ENCODE peak calls at places on chromosomes 3 and 15, in eight cellular contexts. S is H54; W is stimulated activated CD8-positive, alpha-beta memory T cell treated with anti-CD3 and anti-CD28 coated beads, Interleukin-4, amount 100 ng/mL, for 24 hours; I is nucleus accumbens; G is GM23248; F is LHCN-M2; Z is Kasumi-1; Y is stimulated activated naive CD8-positive, alpha-beta T cell treated with anti-CD3 and anti-CD28 coated beads, Interleukin-15, Interleukin-2, amounts not matched to agents 100 U/mL and 50 U/mL, for 24 hours. J is an unnamed sample.
A peak's percentile ranks its signal among the peaks of the same experiment; 100 is the strongest.

GRCh38 chr3:11665331-11665730 is 21.6 kb upstream of the VGLL4 start:
- DNase-seq in Y (no peak), Z (no peak), F (no peak), S (no peak), I (no peak), G (no peak), W (no peak), J (no peak)

GRCh38 chr3:104989878-104990277 is 376.8 kb upstream of the ALCAM start:
- DNase-seq in W (no peak), I (no peak), F (no peak), S (no peak), Z (no peak), Y (no peak), G (peak; percentile 12), J (peak; percentile 1)

GRCh38 chr3:101066776-101067175 is 73.6 kb upstream of the ABI3BP start:
- DNase-seq in S (no peak), F (peak; percentile 62), Z (no peak), I (no peak), W (no peak), Y (no peak), G (peak; percentile 74), J (peak; percentile 69)

GRCh38 chr3:46660543-46661523 is 32.6 kb downstream of the ALS2CL start:
- DNase-seq in W (no peak), S (no peak), Z (no peak), F (no peak), G (peak; percentile 32), Y (no peak), I (no peak), J (peak; percentile 50)

GRCh38 chr3:195154793-195155535 is 116.0 kb downstream of the XXYLT1 start:
- DNase-seq in S (peak; percentile 88), Y (no peak), F (peak; percentile 76), G (peak; percentile 85), Z (peak; percentile 93), W (no peak), I (no peak), J (peak; percentile 91)

GRCh38 chr3:129036234-129037092 is 24.1 kb upstream of the GP9 start:
- DNase-seq in Y (no peak), I (no peak), Z (no peak), F (no peak), S (no peak), W (no peak), G (no peak), J (no peak)

GRCh38 chr3:188165596-188165995 is 11.6 kb downstream of the LPP start:
- DNase-seq in F (no peak), Y (peak; percentile 22), Z (no peak), G (no peak), W (no peak), I (no peak), S (no peak), J (no peak)

GRCh38 chr15:56464893-56465520 is at the start of gene MNS1:
- DNase-seq in W (peak; percentile 65), S (peak; percentile 65), G (peak; percentile 98), Z (peak; percentile 98), Y (peak; percentile 80), F (peak; percentile 97), I (peak; percentile 57), J (peak; percentile 96)

GRCh38 chr3:107421170-107421792 is 44.0 kb downstream of the CCDC54 start:
- DNase-seq in Z (peak; percentile 84), W (no peak), Y (no peak), I (no peak), S (peak; percentile 20), F (peak; percentile 82), G (peak; percentile 75), J (peak; percentile 75)

GRCh38 chr15:63181658-63182057 is 7.7 kb upstream of the RAB8B start:
- DNase-seq in G (peak; percentile 38), I (no peak), W (no peak), Y (no peak), F (no peak), S (no peak), Z (no peak), J (no peak)

GRCh38 chr3:176951144-176951543 is 246.1 kb downstream of the TBL1XR1 start:
- DNase-seq in Y (no peak), Z (no peak), S (peak; percentile 7), I (no peak), W (no peak), F (peak; percentile 36), G (peak; percentile 26), J (no peak)

GRCh38 chr15:60328852-60329443 is 68.8 kb downstream of the ANXA2 start:
- DNase-seq in F (no peak), Z (peak; percentile 63), Y (peak; percentile 33), S (no peak), G (peak; percentile 63), W (no peak), I (no peak), J (peak; percentile 38)

GRCh38 chr3:127881586-127881985 is 33.4 kb upstream of the KBTBD12 start:
- DNase-seq in Y (no peak), S (no peak), F (no peak), I (no peak), Z (no peak), W (no peak), G (no peak), J (no peak)

GRCh38 chr3:15557511-15557946 is 36.0 kb upstream of the COLQ start:
- DNase-seq in W (peak; percentile 30), G (peak; percentile 85), S (peak; percentile 33), Y (peak; percentile 37), Z (peak; percentile 80), F (peak; percentile 64), I (no peak), J (peak; percentile 77)

GRCh38 chr3:2860626-2861025 is 249.5 kb downstream of the IL5RA start:
- DNase-seq in G (no peak), W (no peak), I (no peak), S (no peak), Y (no peak), Z (no peak), F (no peak), J (no peak)

GRCh38 chr3:71062920-71063767 is 520.4 kb downstream of the FOXP1 start:
- DNase-seq in S (peak; percentile 15), I (no peak), W (no peak), Z (peak; percentile 65), Y (no peak), G (peak; percentile 67), F (peak; percentile 36), J (peak; percentile 53)

GRCh38 chr3:30682434-30683155 is 76.2 kb downstream of the TGFBR2 start:
- DNase-seq in G (peak; percentile 40), F (no peak), W (no peak), S (no peak), I (no peak), Y (peak; percentile 45), Z (peak; percentile 24), J (no peak)

GRCh38 chr15:45796433-45796832 is 161.6 kb downstream of the SQOR start:
- DNase-seq in Z (no peak), Y (no peak), S (no peak), W (no peak), F (no peak), I (no peak), G (no peak), J (no peak)

GRCh38 chr3:115169808-115170207 is 22.7 kb upstream of the ZBTB20 start:
- DNase-seq in I (no peak), W (no peak), Y (no peak), G (peak; percentile 35), S (no peak), Z (peak; percentile 30), F (no peak), J (no peak)

GRCh38 chr3:187773233-187773962 is 28.1 kb upstream of the BCL6 start:
- DNase-seq in Z (no peak), F (no peak), Y (no peak), G (no peak), S (no peak), W (no peak), I (no peak), J (no peak)

GRCh38 chr3:55402886-55403605 is 84.1 kb downstream of the WNT5A start:
- DNase-seq in F (peak; percentile 57), S (no peak), I (no peak), Z (no peak), G (peak; percentile 38), W (no peak), Y (no peak), J (peak; percentile 8)

GRCh38 chr3:106699093-106699492 is 678.1 kb upstream of the CCDC54 start:
- DNase-seq in F (no peak), I (no peak), G (no peak), S (no peak), W (no peak), Y (no peak), Z (no peak), J (no peak)

GRCh38 chr3:36792342-36792741 is 28.0 kb upstream of the DCLK3 start:
- DNase-seq in Y (peak; percentile 18), F (peak; percentile 10), G (peak; percentile 32), Z (peak; percentile 51), S (peak; percentile 22), I (no peak), W (no peak), J (peak; percentile 28)

GRCh38 chr3:58059349-58060321 is 51.4 kb downstream of the FLNB start:
- DNase-seq in W (no peak), Z (no peak), Y (no peak), S (no peak), F (peak; percentile 90), G (peak; percentile 94), I (no peak), J (peak; percentile 95)

GRCh38 chr3:166837535-166837934 is 542.6 kb downstream of the ZBBX start:
- DNase-seq in W (no peak), G (no peak), Z (peak; percentile 59), Y (no peak), I (no peak), S (peak; percentile 7), F (no peak), J (no peak)

GRCh38 chr15:101188517-101189340 is 63.1 kb downstream of the CHSY1 start:
- DNase-seq in Y (no peak), F (peak; percentile 65), G (peak; percentile 67), S (no peak), I (no peak), Z (no peak), W (no peak), J (peak; percentile 87)

GRCh38 chr3:72176537-72177041 is 391.6 kb upstream of the PROK2 start:
- DNase-seq in Z (peak; percentile 24), S (no peak), G (no peak), W (no peak), F (no peak), I (no peak), Y (no peak), J (no peak)

GRCh38 chr15:52765779-52766178 is 24.4 kb downstream of the ONECUT1 start:
- DNase-seq in F (peak; percentile 31), I (no peak), G (peak; percentile 33), S (no peak), W (no peak), Z (no peak), Y (no peak), J (no peak)

GRCh38 chr3:183485093-183485492 is 56.7 kb upstream of the MCF2L2 start:
- DNase-seq in S (no peak), F (no peak), W (no peak), Y (no peak), Z (no peak), G (no peak), I (no peak), J (no peak)

GRCh38 chr15:40511472-40512133 is 40.8 kb downstream of the CHST14 start:
- DNase-seq in W (no peak), Y (peak; percentile 32), I (no peak), F (peak; percentile 11), Z (no peak), G (peak; percentile 76), S (peak; percentile 53), J (peak; percentile 54)

GRCh38 chr15:38516636-38517035 is 48.0 kb downstream of the RASGRP1 start:
- DNase-seq in Y (no peak), W (no peak), F (no peak), I (no peak), G (no peak), Z (no peak), S (no peak), J (no peak)

GRCh38 chr3:18124501-18124900 is 300.6 kb downstream of the SATB1 start:
- DNase-seq in W (no peak), Y (no peak), Z (peak; percentile 27), F (peak; percentile 91), I (no peak), G (peak; percentile 82), S (peak; percentile 11), J (peak; percentile 84)

GRCh38 chr15:82543155-82543554 is 2.9 kb upstream of the RPS17 start:
- DNase-seq in Y (no peak), S (no peak), I (no peak), Z (no peak), G (peak; percentile 77), W (no peak), F (peak; percentile 50), J (peak; percentile 52)

GRCh38 chr3:50237133-50237651 is 1.2 kb downstream of the GNAI2 start:
- DNase-seq in F (peak; percentile 47), G (peak; percentile 69), I (no peak), Z (peak; percentile 48), S (no peak), W (no peak), Y (peak; percentile 51), J (peak; percentile 62)

J was measured in EL.